ENCODE peak calls at places on chromosome 6, in four cellular contexts. F, Q, E and W are unnamed samples.

GRCh38 chr6:170049641-170050491 is 241.0 kb downstream of the DLL1 start:
- DNase-seq in F (peak; percentile 55), Q (peak; percentile 39), E (no peak), W (no peak)

GRCh38 chr6:37862992-37863391 is 43.5 kb downstream of the ZFAND3 start:
- DNase-seq in F (no peak), Q (peak; percentile 48), E (no peak), W (no peak)

GRCh38 chr6:170050591-170051041 is 240.3 kb downstream of the DLL1 start:
- DNase-seq in F (no peak), Q (no peak), E (no peak), W (no peak)

GRCh38 chr6:16540804-16541752 is 220.2 kb downstream of the ATXN1 start:
- DNase-seq in F (no peak), Q (no peak), E (no peak), W (no peak)

GRCh38 chr6:108002365-108003221 is 44.6 kb upstream of the SEC63 start:
- DNase-seq in F (peak; percentile 69), Q (peak; percentile 37), E (no peak), W (peak; percentile 11)

GRCh38 chr6:168385380-168385779 is 55.6 kb upstream of the SMOC2 start:
- DNase-seq in F (peak; percentile 45), Q (no peak), E (no peak), W (no peak)

GRCh38 chr6:89965441-89966249 is 71.4 kb downstream of the GJA10 start:
- DNase-seq in F (no peak), Q (no peak), E (no peak), W (no peak)

GRCh38 chr6:17907467-17908229 is 79.8 kb downstream of the KIF13A start:
- DNase-seq in F (no peak), Q (peak; percentile 99), E (no peak), W (peak; percentile 96)

GRCh38 chr6:42748241-42748898 is 2.5 kb upstream of the TBCC start:
- DNase-seq in F (no peak), Q (no peak), E (no peak), W (no peak)

GRCh38 chr6:2596222-2596621 is 154.5 kb downstream of the MYLK4 start:
- DNase-seq in F (no peak), Q (no peak), E (no peak), W (no peak)

GRCh38 chr6:73969982-73970960 is 274.3 kb downstream of the CD109 start:
- DNase-seq in F (no peak), Q (peak; percentile 89), E (no peak), W (peak; percentile 48)

GRCh38 chr6:13669476-13669875 is 42.2 kb downstream of the RANBP9 start:
- DNase-seq in F (no peak), Q (no peak), E (no peak), W (no peak)

GRCh38 chr6:95091823-95092436 is 485.4 kb upstream of the MANEA start:
- DNase-seq in F (no peak), Q (peak; percentile 73), E (no peak), W (peak; percentile 39)

GRCh38 chr6:157017861-157018260 is 240.7 kb downstream of the ARID1B start:
- DNase-seq in F (no peak), Q (no peak), E (no peak), W (no peak)

GRCh38 chr6:158358450-158359077 is 46.3 kb downstream of the TULP4 start:
- DNase-seq in F (no peak), Q (no peak), E (no peak), W (no peak)

GRCh38 chr6:156423829-156424228 is 353.3 kb upstream of the ARID1B start:
- DNase-seq in F (no peak), Q (no peak), E (no peak), W (no peak)

GRCh38 chr6:132063738-132064137 is 112.6 kb upstream of the CCN2 start:
- DNase-seq in F (no peak), Q (peak; percentile 64), E (no peak), W (peak; percentile 88)

GRCh38 chr6:162099685-162100084 is 627.9 kb downstream of the PRKN start:
- DNase-seq in F (no peak), Q (peak; percentile 78), E (no peak), W (peak; percentile 89)

GRCh38 chr6:41732601-41733348 is 2.6 kb downstream of the TFEB start:
- DNase-seq in F (no peak), Q (peak; percentile 20), E (peak; percentile 58), W (no peak)

GRCh38 chr6:16739329-16739801 is 21.9 kb downstream of the ATXN1 start:
- DNase-seq in F (no peak), Q (peak; percentile 26), E (no peak), W (no peak)

GRCh38 chr6:115551510-115551909 is 509.2 kb downstream of the FRK start:
- DNase-seq in F (no peak), Q (no peak), E (no peak), W (no peak)

GRCh38 chr6:52522655-52523054 is 54.2 kb downstream of the TRAM2 start:
- DNase-seq in F (no peak), Q (no peak), E (no peak), W (no peak)

GRCh38 chr6:1001655-1002349 is 308.9 kb upstream of the EXOC2 start:
- DNase-seq in F (no peak), Q (no peak), E (no peak), W (no peak)

GRCh38 chr6:1002989-1003388 is 308.9 kb upstream of the FOXQ1 start:
- DNase-seq in F (no peak), Q (no peak), E (no peak), W (no peak)

GRCh38 chr6:996271-996852 is 303.4 kb upstream of the EXOC2 start:
- DNase-seq in F (no peak), Q (no peak), E (no peak), W (no peak)

GRCh38 chr6:999552-999951 is 306.6 kb upstream of the EXOC2 start:
- DNase-seq in F (no peak), Q (no peak), E (no peak), W (no peak)

DNA sequence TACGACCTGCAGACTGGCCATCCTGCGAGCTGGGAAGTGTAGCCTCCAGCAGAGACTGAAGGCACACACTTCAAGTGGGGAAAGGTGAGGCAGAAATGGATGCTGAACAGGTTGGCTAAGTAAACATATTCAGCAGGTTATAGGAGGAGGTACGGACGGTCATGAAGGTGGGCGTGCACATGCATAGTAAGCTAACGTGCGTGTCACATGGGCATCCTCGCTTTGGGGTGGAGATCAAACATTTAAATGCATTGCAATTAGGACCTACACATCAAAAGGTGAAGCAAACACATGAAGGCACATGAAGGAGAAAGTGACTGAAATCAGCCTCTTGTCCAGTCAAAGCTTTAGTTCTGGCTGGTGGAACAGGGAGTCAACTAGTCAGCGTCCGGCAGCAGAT is 305.6 kb upstream of the EXOC2 start:
- DNase-seq in F (no peak), Q (no peak), E (no peak), W (no peak)
- H3K27me3 ChIP-seq in F (peaks cover 16% of the 10 kb centered on the region), Q (peaks cover 52% of the 10 kb centered on the region), E (no peaks in the 10 kb centered on the region), W (no peaks in the 10 kb centered on the region)

GRCh38 chr6:33931799-33932198 is 128.0 kb upstream of the MLN start:
- DNase-seq in F (no peak), Q (no peak), E (no peak), W (no peak)
- H3K27me3 ChIP-seq in F (peaks cover 9% of the 10 kb centered on the region), Q (peaks cover 53% of the 10 kb centered on the region), E (no peaks in the 10 kb centered on the region), W (peaks cover 3% of the 10 kb centered on the region)

DNA sequence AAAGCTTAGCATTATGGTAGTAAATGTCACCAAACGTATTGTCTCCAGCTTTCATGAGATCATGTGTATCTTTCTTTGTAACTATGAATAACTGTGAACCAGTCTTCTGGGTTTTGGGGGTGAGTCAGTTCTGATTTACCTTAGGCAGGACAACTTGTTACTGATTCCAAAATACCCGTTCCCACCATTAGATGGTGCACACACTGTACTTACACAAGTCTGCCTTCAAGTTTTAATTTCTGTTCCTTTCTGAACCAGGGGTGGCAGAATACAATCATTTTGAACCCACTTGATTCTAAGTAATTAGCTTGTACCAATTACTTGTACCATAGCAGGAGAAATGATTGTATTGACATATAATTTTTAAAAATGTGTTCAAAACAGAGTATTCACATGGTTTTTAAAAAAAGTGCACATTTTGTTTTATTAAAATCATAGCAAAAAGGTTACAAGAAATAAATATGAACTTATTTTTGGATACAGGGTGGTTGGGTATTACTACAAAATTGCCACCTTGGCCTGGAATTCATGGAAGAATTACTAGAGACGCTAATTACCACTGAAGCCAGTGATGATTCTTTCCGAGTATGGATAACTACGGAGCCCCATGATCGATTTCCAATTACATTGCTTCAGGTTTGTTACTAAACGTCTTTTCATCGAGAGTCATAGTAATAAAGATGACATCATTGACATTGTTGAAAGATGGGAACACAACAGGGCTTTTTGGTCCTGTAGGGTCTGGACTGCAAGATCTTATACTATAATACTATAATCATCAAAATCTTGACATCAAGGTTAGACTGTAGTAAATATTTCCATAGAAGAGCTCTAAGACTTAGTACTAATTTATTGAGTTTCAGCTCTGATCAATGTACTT is 75.2 kb upstream of the GLP1R start:
- DNase-seq in F (no peak), Q (peak; percentile 75), E (no peak), W (peak; percentile 74)
- H3K27me3 ChIP-seq in F (no peaks in the 10 kb centered on the region), Q (peaks cover 29% of the 10 kb centered on the region), E (no peaks in the 10 kb centered on the region), W (peaks cover 4% of the 10 kb centered on the region)

GRCh38 chr6:137472738-137473137 is 21.5 kb downstream of the OLIG3 start:
- DNase-seq in F (no peak), Q (no peak), E (no peak), W (no peak)
- H3K27me3 ChIP-seq in F (peaks cover 2% of the 10 kb centered on the region), Q (peaks cover 20% of the 10 kb centered on the region), E (no peaks in the 10 kb centered on the region), W (peaks cover 4% of the 10 kb centered on the region)

GRCh38 chr6:1042583-1043457 is 269.1 kb upstream of the FOXQ1 start:
- DNase-seq in F (no peak), Q (no peak), E (no peak), W (no peak)

GRCh38 chr6:1039746-1040145 is 272.2 kb upstream of the FOXQ1 start:
- DNase-seq in F (no peak), Q (no peak), E (no peak), W (no peak)

GRCh38 chr6:1040393-1040792 is 271.5 kb upstream of the FOXQ1 start:
- DNase-seq in F (no peak), Q (no peak), E (no peak), W (no peak)

GRCh38 chr6:1037430-1037829 is 274.5 kb upstream of the FOXQ1 start:
- DNase-seq in F (no peak), Q (no peak), E (no peak), W (no peak)

GRCh38 chr6:1039191-1039590 is 272.7 kb upstream of the FOXQ1 start:
- DNase-seq in F (no peak), Q (no peak), E (no peak), W (no peak)
- H3K27me3 ChIP-seq in F (peaks cover 3% of the 10 kb centered on the region), Q (peaks cover 25% of the 10 kb centered on the region), E (no peaks in the 10 kb centered on the region), W (no peaks in the 10 kb centered on the region)

GRCh38 chr6:50712291-50712690 is 1.0 kb upstream of the TFAP2D start:
- DNase-seq in F (no peak), Q (no peak), E (no peak), W (no peak)
- H3K27me3 ChIP-seq in F (peaks cover 88% of the 10 kb centered on the region), Q (peaks cover 66% of the 10 kb centered on the region), E (no peaks in the 10 kb centered on the region), W (peaks cover 24% of the 10 kb centered on the region)

GRCh38 chr6:33621396-33622388 is 570 bp downstream of the ITPR3 start:
- DNase-seq in F (no peak), Q (peak; percentile 27), E (peak; percentile 37), W (no peak)
- H3K27me3 ChIP-seq in F (no peaks in the 10 kb centered on the region), Q (no peaks in the 10 kb centered on the region), E (no peaks in the 10 kb centered on the region), W (no peaks in the 10 kb centered on the region)

GRCh38 chr6:28648035-28648877 is 122.6 kb downstream of the GPX5 start:
- DNase-seq in F (no peak), Q (peak; percentile 81), E (no peak), W (peak; percentile 78)
- H3K27me3 ChIP-seq in F (peaks cover 40% of the 10 kb centered on the region), Q (no peaks in the 10 kb centered on the region), E (peaks cover 3% of the 10 kb centered on the region), W (no peaks in the 10 kb centered on the region)